ENCODE peak calls at places on chromosomes 6 and 20, in nine cellular contexts. G is cardiac muscle cell; R is mesenchymal stem cell; T is aorta; S is CD4-positive, alpha-beta T cell; I is A673; U is heart right ventricle; N is AG04450; J is stomach. L is an unnamed sample.
A peak's percentile ranks its signal among the peaks of the same experiment; 100 is the strongest.

GRCh38 chr6:137640086-137640485 is 145.9 kb upstream of the OLIG3 start:
- DNase-seq in G (no peak), R (no peak), T (no peak), S (no peak), I (no peak), U (no peak), N (no peak), J (no peak), L (no peak)

GRCh38 chr6:33620158-33620583 is 951 bp upstream of the ITPR3 start:
- DNase-seq in G (no peak), R (peak; percentile 70), T (peak; percentile 63), S (no peak), I (peak; percentile 60), U (peak; percentile 39), N (no peak), J (peak; percentile 74), L (peak; percentile 86)

GRCh38 chr20:51420111-51420510 is 122.4 kb downstream of the NFATC2 start:
- DNase-seq in G (no peak), R (no peak), T (no peak), S (no peak), I (peak; percentile 49), U (no peak), N (no peak), J (no peak), L (no peak)

GRCh38 chr6:10014561-10014960 is 400.3 kb downstream of the TFAP2A start:
- DNase-seq in G (no peak), R (no peak), T (no peak), S (no peak), I (peak; percentile 34), U (no peak), N (peak; percentile 8), J (no peak), L (no peak)

GRCh38 chr20:38673731-38674177 is 50.5 kb upstream of the SLC32A1 start:
- DNase-seq in G (peak; percentile 15), R (peak; percentile 36), T (no peak), S (no peak), I (peak; percentile 46), U (no peak), N (no peak), J (no peak), L (no peak)

GRCh38 chr20:36010745-36011326 is 42.4 kb downstream of the CNBD2 start:
- DNase-seq in G (no peak), R (no peak), T (no peak), S (no peak), I (no peak), U (no peak), N (no peak), J (no peak), L (no peak)

GRCh38 chr20:36808317-36809257 is 35.0 kb upstream of the DSN1 start:
- DNase-seq in G (peak; percentile 67), R (peak; percentile 79), T (peak; percentile 81), S (peak; percentile 63), I (peak; percentile 64), U (peak; percentile 76), N (peak; percentile 38), J (peak; percentile 70), L (peak; percentile 83)

GRCh38 chr6:163738304-163738703 is 323.8 kb downstream of the QKI start:
- DNase-seq in G (no peak), R (no peak), T (no peak), S (no peak), I (no peak), U (no peak), N (no peak), J (no peak), L (no peak)

GRCh38 chr6:124792386-124792785 is 169.9 kb upstream of the RNF217 start:
- DNase-seq in G (no peak), R (no peak), T (no peak), S (no peak), I (no peak), U (no peak), N (no peak), J (no peak), L (no peak)

GRCh38 chr20:63519765-63520593 is 586 bp upstream of the PPDPF start:
- DNase-seq in G (no peak), R (peak; percentile 66), T (peak; percentile 87), S (peak; percentile 65), I (peak; percentile 68), U (peak; percentile 79), N (no peak), J (no peak), L (peak; percentile 88)

GRCh38 chr6:19837511-19838441 is 606 bp downstream of the ID4 start:
- DNase-seq in G (peak; percentile 55), R (peak; percentile 44), T (peak; percentile 46), S (no peak), I (peak; percentile 68), U (peak; percentile 30), N (no peak), J (peak; percentile 39), L (peak; percentile 80)

GRCh38 chr20:10519361-10520048 is 84.4 kb downstream of the SLX4IP start:
- DNase-seq in G (no peak), R (peak; percentile 57), T (no peak), S (no peak), I (no peak), U (no peak), N (no peak), J (no peak), L (no peak)

GRCh38 chr6:74757788-74758187 is 448.1 kb downstream of the COL12A1 start:
- DNase-seq in G (no peak), R (no peak), T (no peak), S (no peak), I (no peak), U (no peak), N (no peak), J (no peak), L (no peak)

GRCh38 chr6:74755748-74756147 is 450.1 kb downstream of the COL12A1 start:
- DNase-seq in G (peak; percentile 20), R (no peak), T (no peak), S (no peak), I (no peak), U (no peak), N (no peak), J (no peak), L (no peak)

GRCh38 chr6:74755196-74755595 is 450.7 kb downstream of the COL12A1 start:
- DNase-seq in G (no peak), R (no peak), T (no peak), S (no peak), I (no peak), U (no peak), N (no peak), J (no peak), L (peak; percentile 49)

GRCh38 chr6:74753883-74754600 is 451.8 kb downstream of the COL12A1 start:
- DNase-seq in G (no peak), R (no peak), T (no peak), S (no peak), I (no peak), U (no peak), N (no peak), J (no peak), L (no peak)

GRCh38 chr6:74756903-74757302 is 448.9 kb downstream of the COL12A1 start:
- DNase-seq in G (no peak), R (no peak), T (no peak), S (no peak), I (no peak), U (no peak), N (no peak), J (no peak), L (no peak)
- H3K27ac ChIP-seq in G (no peak overlapping the region), R (no peak overlapping the region), T (no peak overlapping the region), S (no peak overlapping the region), I (no peak overlapping the region), U (no peak overlapping the region), N (no peak overlapping the region), J (no peak overlapping the region), L (no peak overlapping the region)

DNA sequence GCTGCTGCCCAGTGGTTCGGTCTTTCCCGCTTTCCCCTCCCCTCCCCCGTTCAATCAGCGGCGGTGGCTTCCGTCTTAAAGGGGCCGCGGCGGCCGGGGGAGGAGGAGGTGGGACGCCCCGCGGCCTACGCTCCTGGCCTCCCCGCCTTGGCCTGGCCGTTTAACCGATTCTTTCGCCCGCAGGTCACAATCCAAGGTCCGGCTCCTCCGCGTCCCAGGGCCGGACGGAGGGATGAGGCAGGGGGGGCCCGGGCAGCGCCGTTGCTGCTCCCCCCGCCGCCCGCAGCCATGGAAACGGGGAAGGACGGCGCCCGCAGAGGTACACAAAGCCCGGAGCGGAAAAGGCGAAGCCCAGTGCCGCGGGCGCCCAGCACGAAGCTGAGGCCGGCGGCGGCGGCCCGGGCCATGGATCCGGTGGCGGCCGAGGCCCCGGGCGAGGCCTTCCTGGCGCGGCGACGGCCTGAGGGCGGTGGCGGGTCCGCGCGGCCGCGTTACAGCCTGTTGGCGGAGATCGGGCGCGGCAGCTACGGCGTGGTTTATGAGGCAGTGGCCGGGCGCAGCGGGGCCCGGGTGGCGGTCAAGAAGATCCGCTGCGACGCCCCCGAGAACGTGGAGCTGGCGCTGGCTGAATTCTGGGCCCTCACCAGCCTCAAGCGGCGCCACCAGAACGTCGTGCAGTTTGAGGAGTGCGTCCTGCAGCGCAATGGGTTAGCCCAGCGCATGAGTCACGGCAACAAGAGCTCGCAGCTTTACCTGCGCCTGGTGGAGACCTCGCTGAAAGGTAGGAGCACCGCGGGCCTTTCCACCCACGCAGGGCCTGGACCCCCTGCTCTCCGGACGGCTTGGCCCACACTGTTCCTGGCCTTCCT is 1.2 kb downstream of the STK35 start:
- DNase-seq in G (peak; percentile 93), R (peak; percentile 93), T (peak; percentile 91), S (peak; percentile 81), I (peak; percentile 94), U (peak; percentile 87), N (peak; percentile 55), J (peak; percentile 86), L (peak; percentile 94)
- H3K27ac ChIP-seq in G (peak overlapping the region; percentile 99), R (peak overlapping the region; percentile 100), T (peak overlapping the region; percentile 92), S (peak overlapping the region; percentile 99), I (peak overlapping the region; percentile 100), U (peak overlapping the region; percentile 100), N (peak overlapping the region; percentile 100), J (peak overlapping the region; percentile 99), L (peak overlapping the region; percentile 100)

DNA sequence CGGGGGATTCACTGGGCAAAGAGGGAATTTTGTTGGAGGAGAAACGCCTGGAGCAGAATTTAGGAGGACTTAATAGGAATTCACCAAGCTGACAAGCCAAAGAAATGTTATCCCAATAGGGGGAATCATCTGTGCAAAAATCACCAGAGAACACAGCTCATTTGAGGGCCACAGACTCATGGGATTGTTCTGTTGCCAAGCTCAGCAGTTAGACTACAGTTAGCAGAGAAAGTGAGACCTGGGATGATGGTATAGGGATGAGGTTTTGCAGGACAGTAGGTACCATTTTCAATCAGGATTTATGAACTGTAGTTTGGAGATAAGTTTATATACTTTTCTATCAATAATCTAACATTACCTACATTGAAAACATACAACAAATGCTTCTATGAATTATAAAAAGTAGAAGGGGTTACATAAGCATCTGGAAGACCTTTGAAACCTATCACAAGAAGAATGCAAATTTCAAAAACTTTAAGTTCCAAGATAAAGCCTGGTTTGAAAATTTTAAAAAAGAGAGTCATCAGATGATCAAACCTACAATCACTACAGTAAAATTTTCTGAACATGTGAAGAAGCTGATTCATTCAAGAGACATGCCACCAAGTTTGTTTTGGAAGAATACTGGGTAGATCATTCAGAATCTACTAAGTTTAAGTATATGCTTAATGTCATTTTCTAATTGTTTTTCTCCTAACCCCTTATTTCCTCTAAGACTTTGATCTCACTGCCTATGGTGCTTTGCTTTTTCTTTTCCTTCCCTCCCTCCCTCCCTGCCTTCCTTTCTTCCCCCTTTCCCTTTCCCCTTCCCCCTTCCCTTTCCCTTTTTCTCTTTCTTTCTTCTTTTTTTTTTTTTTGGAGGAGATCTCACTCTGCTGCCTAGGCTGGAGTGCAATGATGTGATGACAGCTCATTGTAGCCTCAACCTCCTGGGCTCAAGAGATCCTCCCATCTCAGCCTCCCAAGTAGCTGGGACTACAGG is 81.5 kb downstream of the KIF13A start:
- DNase-seq in G (no peak), R (peak; percentile 52), T (no peak), S (no peak), I (no peak), U (no peak), N (no peak), J (no peak), L (no peak)
- H3K27ac ChIP-seq in G (no peak overlapping the region), R (peak overlapping the region; percentile 74), T (no peak overlapping the region), S (no peak overlapping the region), I (no peak overlapping the region), U (no peak overlapping the region), N (peak overlapping the region; percentile 81), J (peak overlapping the region; percentile 78), L (peak overlapping the region; percentile 2)

GRCh38 chr6:25874118-25874517 is at the start of gene SLC17A3:
- DNase-seq in G (no peak), R (no peak), T (no peak), S (no peak), I (no peak), U (no peak), N (no peak), J (no peak), L (no peak)
- H3K27ac ChIP-seq in G (no peak within 1 kb of the TSS), R (peak within 1 kb of the TSS; percentile 94), T (no peak within 1 kb of the TSS), S (no peak within 1 kb of the TSS), I (no peak within 1 kb of the TSS), U (no peak within 1 kb of the TSS), N (no peak within 1 kb of the TSS), J (no peak within 1 kb of the TSS), L (no peak within 1 kb of the TSS)